ENCODE peak calls at places on chromosomes 7 and 10, in five cellular contexts. H, I, T, B and R are unnamed samples. For H3K36me3 and H3K9me3, the result is how much of the 10 kb centered on the place peaks cover.

GRCh38 chr10:100727808-100728207 is 17.6 kb upstream of the PAX2 start:
- DNase-seq in H (no peak), I (no peak), T (no peak), B (no peak), R (no peak)

GRCh38 chr10:91077549-91078017 is 142.9 kb upstream of the PCGF5 start:
- DNase-seq in H (no peak), I (peak), T (peak), B (peak), R (peak)

GRCh38 chr10:128064615-128065580 is 61.3 kb downstream of the MKI67 start:
- DNase-seq in H (peak), I (no peak), T (peak), B (peak), R (peak)

GRCh38 chr7:915291-916218 is 38.9 kb downstream of the ADAP1 start:
- DNase-seq in H (no peak), I (no peak), T (no peak), B (peak), R (peak)

GRCh38 chr10:101230185-101230917 is 1.1 kb upstream of the LBX1 start:
- DNase-seq in H (no peak), I (no peak), T (no peak), B (no peak), R (no peak)

GRCh38 chr10:131981429-131982184 is at the start of gene BNIP3:
- DNase-seq in H (peak), I (peak), T (peak), B (peak), R (peak)

GRCh38 chr10:50271564-50272250 is 20.4 kb upstream of the ASAH2 start:
- DNase-seq in H (no peak), I (no peak), T (no peak), B (no peak), R (no peak)

GRCh38 chr7:128259131-128260056 is 18.3 kb downstream of the LEP start:
- DNase-seq in H (no peak), I (no peak), T (peak), B (peak), R (no peak)

GRCh38 chr10:49056356-49056755 is 59.0 kb downstream of the VSTM4 start:
- DNase-seq in H (no peak), I (no peak), T (no peak), B (no peak), R (no peak)

GRCh38 chr7:7210475-7211237 is 28.3 kb downstream of the C1GALT1 start:
- DNase-seq in H (no peak), I (no peak), T (no peak), B (no peak), R (no peak)

GRCh38 chr7:7208524-7208923 is 26.2 kb downstream of the C1GALT1 start:
- DNase-seq in H (no peak), I (no peak), T (no peak), B (no peak), R (no peak)

GRCh38 chr7:7212612-7213011 is 30.3 kb downstream of the C1GALT1 start:
- DNase-seq in H (no peak), I (no peak), T (no peak), B (no peak), R (no peak)

GRCh38 chr7:7207876-7208275 is 25.5 kb downstream of the C1GALT1 start:
- DNase-seq in H (no peak), I (no peak), T (no peak), B (no peak), R (no peak)

DNA sequence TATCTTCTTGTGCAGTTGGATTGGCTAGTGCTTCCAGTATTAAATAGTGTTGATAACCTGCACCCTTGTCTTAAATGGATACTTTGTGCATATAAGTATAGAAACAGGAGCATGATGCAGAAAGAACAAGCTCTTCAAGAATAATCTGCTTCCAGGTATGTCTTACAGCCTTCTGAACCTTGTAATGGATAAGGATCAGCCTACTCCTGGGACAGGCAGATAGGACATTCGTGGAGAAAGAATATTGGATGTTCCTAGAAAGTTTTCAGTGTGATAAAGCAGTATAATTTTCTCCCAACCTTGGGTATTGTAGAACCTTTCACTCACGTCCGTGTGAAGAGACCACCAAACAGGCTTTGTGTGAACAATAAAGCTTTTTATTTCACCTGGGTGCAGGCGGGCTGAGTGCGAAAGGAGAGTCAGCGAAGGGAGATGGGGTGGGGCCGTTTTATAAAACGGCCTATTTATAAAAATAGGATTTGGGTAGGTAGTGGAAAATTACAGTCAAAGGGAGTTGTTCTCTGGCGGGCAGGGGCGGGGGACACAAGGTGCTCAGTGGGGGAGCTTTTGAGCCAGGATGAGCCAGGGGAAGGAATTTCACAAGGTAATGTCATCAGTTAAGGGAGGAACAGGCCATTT is 27.2 kb downstream of the C1GALT1 start:
- DNase-seq in H (no peak), I (no peak), T (no peak), B (no peak), R (no peak)
- H3K4me3 ChIP-seq in H (no peak), I (no peak), T (no peak), B (no peak), R (no peak)

GRCh38 chr7:138564365-138564764 is 104.3 kb downstream of the TRIM24 start:
- DNase-seq in H (no peak), I (no peak), T (no peak), B (no peak), R (no peak)

GRCh38 chr7:138565071-138565450 is 105.0 kb downstream of the TRIM24 start:
- DNase-seq in H (no peak), I (no peak), T (no peak), B (no peak), R (no peak)

GRCh38 chr7:138563808-138564207 is 103.7 kb downstream of the TRIM24 start:
- DNase-seq in H (no peak), I (no peak), T (no peak), B (no peak), R (no peak)

GRCh38 chr7:138568655-138569054 is 108.6 kb downstream of the TRIM24 start:
- DNase-seq in H (no peak), I (no peak), T (no peak), B (no peak), R (no peak)

DNA sequence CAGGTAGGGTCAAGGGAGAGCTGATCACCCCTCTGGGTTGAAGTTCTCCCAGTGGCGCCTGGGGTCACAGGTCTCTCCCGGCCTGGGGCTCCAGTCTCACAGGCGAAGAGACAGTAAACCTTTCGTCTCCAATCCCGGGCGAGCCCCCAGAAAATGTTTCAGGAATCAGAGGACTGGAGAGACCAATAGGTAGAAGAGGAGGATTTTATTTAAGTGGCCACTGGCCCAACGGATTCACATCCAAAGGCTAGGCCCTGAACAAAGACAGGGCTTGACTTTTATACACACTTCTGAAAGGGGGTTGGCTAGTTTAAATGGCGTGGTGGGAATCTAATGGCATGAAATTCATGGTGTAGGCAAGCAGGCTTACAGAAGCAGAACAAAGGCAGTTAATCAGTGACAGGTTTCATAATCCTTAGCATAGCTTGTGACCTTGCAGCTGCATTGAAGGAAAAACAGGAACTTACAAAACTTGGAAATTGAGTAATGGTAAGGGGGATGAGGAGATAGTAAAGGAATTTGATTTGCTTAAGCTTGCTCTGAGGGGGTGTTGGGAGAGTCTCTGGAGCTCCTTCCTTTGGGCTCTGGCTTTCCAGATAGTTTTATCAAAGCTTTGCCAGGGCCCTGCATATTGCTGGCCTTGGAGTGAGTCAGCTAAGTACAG is 105.5 kb downstream of the TRIM24 start:
- DNase-seq in H (no peak), I (no peak), T (no peak), B (no peak), R (no peak)
- H3K36me3 ChIP-seq in H (half or more), I (half or more), T (under half), B (under half), R (half or more)

GRCh38 chr7:63044721-63045120 is 953.9 kb upstream of the ZNF722 start:
- DNase-seq in H (no peak), I (no peak), T (no peak), B (no peak), R (no peak)
- H3K9me3 ChIP-seq in H (under half), I (under half), T (under half), B (half or more), R (half or more)

GRCh38 chr7:25861704-25862253 is 290.2 kb upstream of the NFE2L3 start:
- DNase-seq in H (no peak), I (no peak), T (no peak), B (no peak), R (no peak)
- H3K4me3 ChIP-seq in H (no peak), I (peak), T (peak), B (peak), R (no peak)

GRCh38 chr10:33229252-33229943 is 105.1 kb downstream of the NRP1 start:
- DNase-seq in H (no peak), I (no peak), T (no peak), B (no peak), R (no peak)

GRCh38 chr10:33227489-33227888 is 107.0 kb downstream of the NRP1 start:
- DNase-seq in H (no peak), I (no peak), T (no peak), B (no peak), R (no peak)

GRCh38 chr10:33231621-33232350 is 102.7 kb downstream of the NRP1 start:
- DNase-seq in H (no peak), I (no peak), T (no peak), B (no peak), R (no peak)

GRCh38 chr10:33229944-33230267 is 104.6 kb downstream of the NRP1 start:
- DNase-seq in H (no peak), I (no peak), T (no peak), B (no peak), R (no peak)

DNA sequence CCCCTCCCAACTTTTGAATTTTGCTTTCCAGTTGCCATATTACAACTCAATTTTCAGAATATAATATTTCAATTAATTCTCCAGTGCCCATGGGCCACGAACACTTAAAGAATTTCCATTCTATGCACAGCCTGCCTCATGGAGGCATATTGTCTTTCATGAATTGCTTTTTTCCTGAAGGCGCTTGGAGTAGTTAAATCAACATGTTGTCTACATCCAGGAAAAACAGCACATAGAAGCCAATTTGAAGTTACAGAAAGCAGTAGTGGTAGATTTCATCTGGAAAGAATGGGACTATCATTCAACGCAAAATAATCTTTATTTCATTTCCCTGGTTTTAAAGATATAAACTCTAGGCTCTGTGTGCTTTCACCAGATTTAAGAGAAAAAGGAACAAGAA is 106.0 kb downstream of the NRP1 start:
- DNase-seq in H (no peak), I (no peak), T (no peak), B (no peak), R (no peak)
- H3K36me3 ChIP-seq in H (under half), I (half or more), T (under half), B (under half), R (under half)

GRCh38 chr7:157596026-157596425 is 259.2 kb downstream of the DNAJB6 start:
- DNase-seq in H (no peak), I (no peak), T (no peak), B (no peak), R (no peak)

GRCh38 chr7:157594306-157594705 is 257.5 kb downstream of the DNAJB6 start:
- DNase-seq in H (no peak), I (no peak), T (no peak), B (no peak), R (peak)

GRCh38 chr7:157595086-157595855 is 258.5 kb downstream of the DNAJB6 start:
- DNase-seq in H (no peak), I (no peak), T (no peak), B (no peak), R (peak)

GRCh38 chr7:157596471-157596870 is 259.7 kb downstream of the DNAJB6 start:
- DNase-seq in H (no peak), I (no peak), T (no peak), B (no peak), R (peak)

DNA sequence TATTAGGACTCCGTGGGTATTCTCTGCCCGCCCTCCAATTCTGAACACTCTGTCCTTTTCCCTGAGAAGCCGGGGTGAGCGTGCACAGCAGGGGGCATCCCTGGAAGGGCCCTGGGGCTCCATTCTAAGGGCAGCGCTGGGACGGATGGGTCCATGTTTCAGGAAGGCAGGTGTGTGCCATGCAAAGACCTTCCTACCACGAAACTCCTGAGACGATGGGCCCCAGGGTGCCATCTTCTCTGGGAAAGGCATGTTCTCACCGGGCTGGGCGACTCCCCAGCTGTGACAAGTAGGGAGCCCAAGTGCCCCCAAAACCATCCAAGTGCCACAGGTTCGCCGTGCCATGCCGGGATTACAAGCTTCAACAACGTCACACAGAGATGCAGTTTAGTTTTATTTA is 256.7 kb downstream of the DNAJB6 start:
- DNase-seq in H (no peak), I (no peak), T (no peak), B (no peak), R (peak)
- H3K9me3 ChIP-seq in H (under half), I (under half), T (under half), B (under half), R (under half)

DNA sequence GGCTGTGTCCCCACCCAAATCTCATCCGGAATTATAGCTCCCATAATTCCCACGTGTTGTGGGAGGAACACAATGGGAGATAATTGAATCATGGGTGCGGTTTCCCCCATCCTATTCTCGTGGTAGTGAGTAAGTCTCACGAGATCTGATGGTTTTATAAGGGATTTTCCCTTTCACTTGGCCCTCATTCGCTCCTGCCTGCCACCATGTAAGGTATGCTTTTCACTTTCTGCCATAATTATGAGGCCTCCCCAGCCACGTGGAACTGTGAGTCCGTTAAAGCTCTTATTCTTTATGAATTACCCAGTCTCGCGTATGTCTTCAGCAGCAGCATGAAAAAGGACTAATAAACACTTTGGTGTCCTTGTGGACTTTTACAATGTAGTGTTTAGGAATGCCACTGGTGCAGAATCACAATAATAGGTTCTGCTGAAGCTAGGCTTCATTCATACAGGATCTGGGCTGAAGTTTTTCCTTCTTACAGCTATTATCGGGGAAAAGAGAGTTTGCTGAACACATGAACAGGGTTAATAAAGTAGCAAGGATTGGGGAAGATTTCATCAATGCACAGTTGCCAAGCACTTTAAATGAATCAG is 74.3 kb downstream of the CPED1 start:
- DNase-seq in H (no peak), I (no peak), T (no peak), B (no peak), R (no peak)
- H3K4me3 ChIP-seq in H (no peak), I (no peak), T (no peak), B (no peak), R (no peak)

DNA sequence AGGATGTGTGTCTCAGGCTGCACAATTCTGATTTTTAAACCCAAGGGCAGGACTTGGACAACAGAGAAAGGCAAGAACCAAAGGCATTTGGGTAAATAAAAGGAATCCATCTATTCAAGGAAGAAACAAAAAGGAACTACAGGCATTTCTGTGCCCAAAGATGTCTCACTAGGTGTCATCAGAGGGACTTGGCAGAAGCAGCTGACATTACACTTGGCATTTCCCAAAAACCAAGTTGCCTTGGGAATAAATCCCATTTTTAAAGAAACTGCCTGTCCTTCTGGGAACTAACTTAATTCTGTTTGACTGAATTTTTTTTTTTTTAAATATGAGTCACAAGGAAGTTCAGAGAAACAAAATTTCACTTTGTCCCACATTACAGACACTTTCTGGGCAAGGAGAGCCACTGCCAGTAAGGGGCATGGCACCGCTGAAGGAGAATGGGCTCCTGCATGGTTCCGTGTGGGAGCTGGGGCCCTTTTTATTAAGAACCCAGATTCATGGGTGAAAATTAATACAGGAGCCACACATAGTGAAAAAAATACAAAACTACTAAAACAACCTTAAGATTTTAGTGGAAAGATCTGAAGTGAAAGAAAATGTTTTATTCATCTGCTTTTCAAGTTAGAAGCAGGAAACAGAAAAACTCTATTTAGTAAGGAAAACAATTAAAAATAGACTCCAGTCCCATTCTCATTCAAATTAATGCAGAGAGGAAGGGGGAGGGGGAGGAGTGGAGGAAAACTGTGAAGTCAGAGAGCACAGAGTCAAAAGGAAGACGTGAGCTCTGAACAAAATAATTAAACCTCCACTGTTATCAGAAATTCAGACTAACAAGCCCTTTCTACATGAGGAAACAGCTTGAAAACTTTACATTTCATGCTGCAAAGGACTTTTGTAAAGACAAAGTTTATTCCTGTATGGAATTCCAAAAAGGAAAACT is 118.4 kb upstream of the PDLIM1 start:
- DNase-seq in H (no peak), I (no peak), T (no peak), B (no peak), R (no peak)
- H3K36me3 ChIP-seq in H (under half), I (under half), T (under half), B (under half), R (under half)

GRCh38 chr7:158161194-158161593 is 426.4 kb downstream of the PTPRN2 start:
- DNase-seq in H (no peak), I (no peak), T (no peak), B (no peak), R (no peak)

GRCh38 chr7:158164101-158165095 is 423.2 kb downstream of the PTPRN2 start:
- DNase-seq in H (no peak), I (no peak), T (no peak), B (peak), R (no peak)

GRCh38 chr7:158167373-158167772 is 420.2 kb downstream of the PTPRN2 start:
- DNase-seq in H (no peak), I (no peak), T (no peak), B (no peak), R (no peak)

GRCh38 chr7:158166386-158167340 is 421.0 kb downstream of the PTPRN2 start:
- DNase-seq in H (no peak), I (no peak), T (no peak), B (no peak), R (no peak)

DNA sequence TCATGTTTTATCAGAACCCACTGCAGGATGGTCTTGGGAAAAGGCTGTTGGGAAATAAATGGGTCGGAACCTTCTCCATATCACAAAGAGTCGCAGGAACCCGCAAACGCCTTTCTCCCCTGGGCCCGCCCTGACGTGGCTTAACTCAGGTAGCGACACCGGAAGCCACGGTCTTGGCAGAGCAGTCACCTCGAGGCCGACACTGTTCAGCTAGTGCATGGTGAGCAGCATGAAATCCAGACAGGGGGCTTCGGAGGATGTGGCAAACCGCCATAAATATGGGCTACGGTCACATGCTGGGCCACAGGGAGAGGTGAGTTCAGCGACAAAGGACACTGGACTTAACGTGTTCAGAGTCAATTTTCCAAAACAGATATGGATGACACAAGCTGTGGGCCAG is 421.9 kb downstream of the PTPRN2 start:
- DNase-seq in H (no peak), I (no peak), T (no peak), B (no peak), R (no peak)
- H3K9me3 ChIP-seq in H (under half), I (under half), T (under half), B (under half), R (under half)